ENCODE peak calls at places on chromosomes 1 and 21, in nine cellular contexts. P is RPMI7951, F is GM19239, C is retinal pigment epithelial cell, D is mesothelial cell of epicardium, L is left ventricle myocardium inferior, Q is fibroblast of pulmonary artery, Z is NCI-H1092 treated with DMSO at 0.1 percent for 48 hours, I is mammary epithelial cell. G is an unnamed sample.

GRCh38 chr1:105326883-105327282 is 1577.2 kb downstream of the AMY1C start:
- DNase-seq in F (no peak), L (no peak), Q (no peak), I (no peak), D (no peak), P (no peak), C (no peak), Z (no peak), G (no peak)

GRCh38 chr1:167663002-167663772 is 33.2 kb downstream of the RCSD1 start:
- DNase-seq in C (no peak), Z (no peak), L (peak), Q (peak), I (peak), D (no peak), F (no peak), P (peak), G (no peak)

GRCh38 chr1:17550684-17551584 is 11.4 kb downstream of the ARHGEF10L start:
- DNase-seq in Z (no peak), I (peak), C (no peak), L (no peak), P (no peak), Q (no peak), F (no peak), D (no peak), G (peak)

GRCh38 chr1:230849451-230850194 is 18.7 kb downstream of the C1orf198 start:
- DNase-seq in Z (no peak), D (no peak), P (peak), Q (peak), L (peak), F (no peak), I (peak), C (peak), G (no peak)

GRCh38 chr1:118294817-118295486 is 109.9 kb upstream of the SPAG17 start:
- DNase-seq in Z (no peak), P (no peak), Q (no peak), I (no peak), C (no peak), L (no peak), F (no peak), D (no peak), G (no peak)

GRCh38 chr1:65979145-65979544 is 186.4 kb downstream of the PDE4B start:
- DNase-seq in P (peak), L (no peak), Q (peak), Z (no peak), I (peak), D (no peak), C (peak), F (no peak), G (no peak)

GRCh38 chr1:234943801-234944402 is 184.7 kb downstream of the TOMM20 start:
- DNase-seq in C (no peak), Z (peak), F (no peak), L (no peak), I (no peak), Q (no peak), D (no peak), P (no peak), G (peak)

GRCh38 chr1:119799003-119799402 is 12.3 kb downstream of the REG4 start:
- DNase-seq in P (no peak), C (no peak), L (no peak), F (no peak), Z (no peak), Q (no peak), I (no peak), D (no peak), G (no peak)

GRCh38 chr1:93798301-93798700 is 80.7 kb downstream of the DNTTIP2 start:
- DNase-seq in C (peak), D (no peak), F (no peak), I (no peak), Q (peak), L (no peak), Z (no peak), P (peak), G (no peak)

GRCh38 chr1:13749543-13750307 is 49.7 kb downstream of the PRDM2 start:
- DNase-seq in F (peak), I (peak), D (peak), Z (peak), C (no peak), P (peak), Q (peak), L (peak), G (peak)

GRCh38 chr1:24711329-24711728 is 33.9 kb upstream of the CLIC4 start:
- DNase-seq in I (no peak), Q (no peak), L (no peak), D (no peak), P (no peak), C (no peak), Z (no peak), F (no peak), G (no peak)

GRCh38 chr1:9300623-9301022 is 7.9 kb downstream of the SPSB1 start:
- DNase-seq in C (no peak), Z (no peak), L (no peak), D (no peak), I (no peak), F (no peak), Q (no peak), P (no peak), G (no peak)

GRCh38 chr21:35159881-35160280 is 110.8 kb upstream of the RUNX1 start:
- DNase-seq in P (peak), Q (peak), F (no peak), I (peak), D (no peak), Z (no peak), L (no peak), C (no peak), G (no peak)

GRCh38 chr1:90114521-90115141 is 119.7 kb downstream of the ZNF326 start:
- DNase-seq in F (peak), L (no peak), Z (peak), I (peak), C (no peak), Q (peak), P (peak), D (no peak), G (peak)

GRCh38 chr1:41333146-41333784 is 28.0 kb upstream of the FOXO6 start:
- DNase-seq in Z (no peak), Q (peak), F (no peak), C (no peak), P (peak), D (no peak), L (no peak), I (peak), G (no peak)